ENCODE peak calls at places on chromosomes 6 and 20, in four cellular contexts. R, V, Z and G are unnamed samples.
A peak's percentile ranks its signal among the peaks of the same experiment; 100 is the strongest.

GRCh38 chr6:40948598-40948997 is 90.4 kb downstream of the UNC5CL start:
- DNase-seq in R (no peak), V (no peak), Z (peak; percentile 44), G (no peak)

GRCh38 chr6:113599444-113599843 is 257.7 kb upstream of the MARCKS start:
- DNase-seq in R (no peak), V (no peak), Z (peak; percentile 74), G (no peak)

GRCh38 chr20:34797012-34797720 is 28.3 kb downstream of the NCOA6 start:
- DNase-seq in R (no peak), V (no peak), Z (no peak), G (no peak)

GRCh38 chr6:38871745-38872568 is 156.8 kb downstream of the DNAH8 start:
- DNase-seq in R (peak; percentile 18), V (peak; percentile 77), Z (peak; percentile 24), G (peak; percentile 64)

GRCh38 chr6:97703661-97704060 is 420.6 kb upstream of the MMS22L start:
- DNase-seq in R (no peak), V (no peak), Z (peak; percentile 34), G (no peak)

GRCh38 chr20:24411003-24411402 is 58.4 kb upstream of the SYNDIG1 start:
- DNase-seq in R (no peak), V (no peak), Z (no peak), G (no peak)

GRCh38 chr6:97059473-97059872 is 134.9 kb downstream of the KLHL32 start:
- DNase-seq in R (peak; percentile 26), V (no peak), Z (peak; percentile 32), G (no peak)

GRCh38 chr6:14380421-14380820 is 262.8 kb downstream of the CD83 start:
- DNase-seq in R (no peak), V (no peak), Z (peak; percentile 3), G (no peak)

GRCh38 chr20:63822276-63822696 is 8.8 kb downstream of the ZBTB46 start:
- DNase-seq in R (no peak), V (no peak), Z (no peak), G (no peak)

GRCh38 chr6:134574491-134574890 is 256.6 kb upstream of the SGK1 start:
- DNase-seq in R (no peak), V (no peak), Z (no peak), G (no peak)

GRCh38 chr6:34104186-34104585 is 41.7 kb downstream of the GRM4 start:
- DNase-seq in R (no peak), V (no peak), Z (no peak), G (no peak)

GRCh38 chr20:63005240-63005861 is 1.4 kb downstream of the BHLHE23 start:
- DNase-seq in R (no peak), V (no peak), Z (no peak), G (no peak)

GRCh38 chr6:123529843-123530242 is 106.9 kb downstream of the TRDN start:
- DNase-seq in R (peak; percentile 11), V (no peak), Z (peak; percentile 6), G (no peak)

GRCh38 chr6:114304304-114304887 is 38.4 kb downstream of the HS3ST5 start:
- DNase-seq in R (no peak), V (no peak), Z (peak; percentile 12), G (no peak)

GRCh38 chr20:45917790-45918141 is 5.8 kb upstream of the PLTP start:
- DNase-seq in R (no peak), V (no peak), Z (peak; percentile 49), G (no peak)

GRCh38 chr6:130872250-130873095 is 45.3 kb downstream of the SMLR1 start:
- DNase-seq in R (peak; percentile 11), V (peak; percentile 78), Z (peak; percentile 25), G (peak; percentile 78)

GRCh38 chr20:1456300-1456699 is 10.3 kb downstream of the NSFL1C start:
- DNase-seq in R (no peak), V (no peak), Z (peak; percentile 88), G (no peak)

GRCh38 chr20:46087161-46087560 is 2.6 kb downstream of the NCOA5 start:
- DNase-seq in R (no peak), V (no peak), Z (peak; percentile 5), G (no peak)

GRCh38 chr20:11907621-11908020 is 10.1 kb upstream of the BTBD3 start:
- DNase-seq in R (no peak), V (no peak), Z (no peak), G (no peak)

GRCh38 chr6:33521790-33522091 is 58.3 kb downstream of the BAK1 start:
- DNase-seq in R (no peak), V (no peak), Z (no peak), G (no peak)

GRCh38 chr6:52503344-52503747 is 73.5 kb downstream of the TRAM2 start:
- DNase-seq in R (no peak), V (no peak), Z (peak; percentile 52), G (no peak)

GRCh38 chr20:48921883-48922867 is 664 bp downstream of the ARFGEF2 start:
- DNase-seq in R (peak; percentile 52), V (no peak), Z (peak; percentile 53), G (no peak)

GRCh38 chr6:7058250-7058923 is 49.4 kb upstream of the RREB1 start:
- DNase-seq in R (peak; percentile 56), V (no peak), Z (peak; percentile 99), G (no peak)

GRCh38 chr6:161439093-161439492 is 165.2 kb upstream of the AGPAT4 start:
- DNase-seq in R (peak; percentile 47), V (no peak), Z (peak; percentile 97), G (no peak)

GRCh38 chr20:43958626-43959025 is 44.0 kb downstream of the TOX2 start:
- DNase-seq in R (no peak), V (no peak), Z (no peak), G (no peak)

GRCh38 chr6:37495199-37495913 is 4.3 kb downstream of the CCDC167 start:
- DNase-seq in R (no peak), V (no peak), Z (no peak), G (no peak)

GRCh38 chr6:14246876-14247275 is 129.3 kb downstream of the CD83 start:
- DNase-seq in R (no peak), V (no peak), Z (no peak), G (no peak)

GRCh38 chr6:13415276-13415675 is 72.1 kb downstream of the GFOD1 start:
- DNase-seq in R (no peak), V (no peak), Z (no peak), G (no peak)

DNA sequence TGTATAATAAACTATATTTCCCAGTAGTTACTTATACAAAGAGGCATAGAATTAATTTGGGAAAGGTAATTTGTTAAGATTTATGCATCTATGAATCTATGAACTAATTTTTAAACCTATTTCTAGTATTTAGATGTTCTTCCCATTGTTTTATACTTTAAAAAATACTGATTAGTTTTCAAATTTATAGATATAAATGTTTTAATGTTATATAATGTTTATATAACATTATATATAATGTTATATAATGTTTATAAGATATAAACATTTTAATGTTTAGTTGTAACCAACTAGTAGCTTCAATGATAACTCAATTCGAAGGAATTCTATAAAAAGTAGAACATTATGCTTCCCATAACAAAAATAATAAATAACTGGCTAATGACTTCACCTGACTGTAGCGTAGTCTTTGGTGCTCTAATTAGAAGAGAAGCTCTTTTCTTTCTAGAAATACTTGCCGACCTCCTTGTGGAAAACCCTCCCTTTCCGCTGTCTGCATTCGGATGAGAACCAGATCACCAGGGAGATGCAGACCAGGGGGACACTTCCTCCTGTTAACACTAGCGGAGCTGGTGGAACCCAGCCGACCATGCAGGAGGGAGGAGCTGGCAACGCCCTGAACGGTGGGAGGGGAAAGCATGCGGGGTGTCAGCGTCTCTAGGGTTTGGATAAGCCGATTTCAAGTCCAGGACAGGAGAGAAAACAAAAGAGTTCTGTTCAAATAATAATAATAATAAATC is 158.4 kb downstream of the OR2B2 start:
- DNase-seq in R (peak; percentile 70), V (peak; percentile 72), Z (peak; percentile 85), G (peak; percentile 72)
- TF ChIP-seq CTCF in R (no peak), V (peak; percentile 33), Z (peak; percentile 37), G (no peak)

DNA sequence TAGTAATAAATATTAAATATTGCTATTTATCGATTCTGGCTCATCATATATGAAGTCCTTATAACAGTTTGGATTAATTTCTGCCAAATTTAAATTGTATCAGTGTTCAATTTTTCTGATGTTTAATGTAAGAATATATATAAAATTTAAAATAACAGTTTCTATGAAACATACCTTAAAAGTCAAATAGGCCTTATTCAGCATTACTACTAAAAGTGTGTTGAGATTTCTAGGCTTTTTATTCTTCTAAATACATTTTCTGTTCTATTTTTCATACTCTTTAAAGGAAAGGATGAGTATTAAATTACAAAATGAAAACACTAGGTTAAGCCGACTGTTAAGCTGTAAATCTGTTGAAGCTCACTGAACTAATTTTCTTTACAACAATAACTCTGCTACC is 13.6 kb downstream of the PERP start:
- DNase-seq in R (no peak), V (no peak), Z (no peak), G (no peak)
- TF ChIP-seq CTCF in R (no peak), V (no peak), Z (no peak), G (no peak)

DNA sequence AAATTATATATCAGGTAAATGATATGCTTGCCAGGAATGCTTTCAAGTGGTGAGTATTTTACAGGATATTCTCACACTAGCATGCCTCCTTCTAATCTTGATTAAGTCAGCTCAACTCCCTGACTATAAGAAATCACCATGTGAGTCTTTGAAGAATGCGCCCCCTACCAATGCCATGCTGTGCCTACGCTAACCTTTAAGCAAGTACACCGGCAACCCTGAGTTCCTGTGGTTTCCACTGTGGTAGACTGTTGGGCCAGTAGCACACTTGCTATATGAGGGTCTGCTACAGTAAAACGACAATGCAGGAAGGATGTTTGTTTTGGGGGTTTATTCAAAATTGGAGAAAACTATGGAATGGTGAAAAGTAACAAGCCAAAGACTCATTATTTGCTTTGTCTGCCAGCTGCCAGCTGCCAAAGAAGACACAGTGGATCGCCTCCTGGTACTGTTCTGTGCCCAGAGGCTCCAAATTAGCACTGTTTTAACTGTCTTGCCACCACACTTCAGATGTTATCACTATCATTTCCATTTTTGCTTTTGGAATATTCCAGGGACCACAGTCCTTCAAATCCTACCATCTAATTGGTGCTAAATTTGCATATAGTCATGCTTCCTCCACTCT is 333.5 kb downstream of the RNGTT start:
- DNase-seq in R (no peak), V (no peak), Z (peak; percentile 6), G (no peak)
- TF ChIP-seq CTCF in R (no peak), V (no peak), Z (no peak), G (no peak)

GRCh38 chr6:117396228-117396627 is 29.5 kb downstream of the ROS1 start:
- DNase-seq in R (no peak), V (no peak), Z (no peak), G (no peak)

GRCh38 chr6:117399126-117399525 is 26.6 kb downstream of the ROS1 start:
- DNase-seq in R (no peak), V (no peak), Z (no peak), G (no peak)

GRCh38 chr6:117397536-117398227 is 28.1 kb downstream of the ROS1 start:
- DNase-seq in R (no peak), V (no peak), Z (peak; percentile 15), G (no peak)

GRCh38 chr6:117401799-117402198 is 23.9 kb downstream of the ROS1 start:
- DNase-seq in R (no peak), V (no peak), Z (no peak), G (no peak)

DNA sequence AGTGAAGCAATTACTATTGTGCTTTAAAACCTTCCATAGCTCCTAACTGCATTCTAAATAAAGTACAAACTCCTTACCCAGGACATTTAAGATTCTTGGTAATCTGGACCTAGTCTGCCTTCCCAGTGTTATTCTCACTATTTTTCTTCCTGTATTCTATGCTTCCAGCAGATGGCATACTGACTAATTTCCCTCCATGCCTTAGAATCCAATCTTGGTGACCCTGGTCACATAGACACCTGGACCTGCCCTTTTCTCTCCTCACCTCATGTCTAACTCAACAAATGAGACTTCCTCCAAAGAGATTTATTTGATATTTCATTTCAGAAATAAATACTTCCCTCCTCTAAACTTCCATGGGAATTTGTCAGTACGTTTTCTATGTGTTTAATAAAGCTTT is 25.8 kb downstream of the ROS1 start:
- DNase-seq in R (peak; percentile 22), V (no peak), Z (no peak), G (no peak)
- TF ChIP-seq CTCF in R (peak; percentile 26), V (peak; percentile 46), Z (peak; percentile 30), G (no peak)